ENCODE peak calls at places on chromosomes 2 and 18, in six cellular contexts. One of them, this sample, is unnamed.

GRCh38 chr2:6822394-6822793 is 43.3 kb downstream of the CMPK2 start:
- DNase-seq in left lobe of liver: no peak
- DNase-seq in sciatic nerve: no peak
- DNase-seq in activated CD4-positive, alpha-beta memory T cell treated with anti-CD3 and anti-CD28 coated beads for 36 hours: no peak
- DNase-seq in renal cortical epithelial cell: no peak
- DNase-seq in NCI-H2081: no peak
- DNase-seq in this sample: no peak

GRCh38 chr2:2324565-2325101 is 6.4 kb downstream of the MYT1L start:
- DNase-seq in left lobe of liver: no peak
- DNase-seq in sciatic nerve: no peak
- DNase-seq in activated CD4-positive, alpha-beta memory T cell treated with anti-CD3 and anti-CD28 coated beads for 36 hours: no peak
- DNase-seq in renal cortical epithelial cell: no peak
- DNase-seq in NCI-H2081: peak; percentile 47
- DNase-seq in this sample: peak; percentile 41

GRCh38 chr2:112644155-112644932 is 1.4 kb upstream of the SLC20A1 start:
- DNase-seq in left lobe of liver: peak; percentile 68
- DNase-seq in sciatic nerve: no peak
- DNase-seq in activated CD4-positive, alpha-beta memory T cell treated with anti-CD3 and anti-CD28 coated beads for 36 hours: no peak
- DNase-seq in renal cortical epithelial cell: peak; percentile 96
- DNase-seq in NCI-H2081: no peak
- DNase-seq in this sample: no peak

GRCh38 chr2:198615972-198616371 is 811.6 kb downstream of the PLCL1 start:
- DNase-seq in left lobe of liver: no peak
- DNase-seq in sciatic nerve: no peak
- DNase-seq in activated CD4-positive, alpha-beta memory T cell treated with anti-CD3 and anti-CD28 coated beads for 36 hours: no peak
- DNase-seq in renal cortical epithelial cell: peak; percentile 61
- DNase-seq in NCI-H2081: no peak
- DNase-seq in this sample: no peak

GRCh38 chr18:24497052-24497754 is 36.8 kb downstream of the HRH4 start:
- DNase-seq in left lobe of liver: no peak
- DNase-seq in sciatic nerve: no peak
- DNase-seq in activated CD4-positive, alpha-beta memory T cell treated with anti-CD3 and anti-CD28 coated beads for 36 hours: no peak
- DNase-seq in renal cortical epithelial cell: no peak
- DNase-seq in NCI-H2081: no peak
- DNase-seq in this sample: no peak

GRCh38 chr2:73852020-73852419 is 23.3 kb downstream of the STAMBP start:
- DNase-seq in left lobe of liver: no peak
- DNase-seq in sciatic nerve: no peak
- DNase-seq in activated CD4-positive, alpha-beta memory T cell treated with anti-CD3 and anti-CD28 coated beads for 36 hours: no peak
- DNase-seq in renal cortical epithelial cell: peak; percentile 52
- DNase-seq in NCI-H2081: no peak
- DNase-seq in this sample: no peak

GRCh38 chr2:14148186-14148585 is 484.3 kb upstream of the LRATD1 start:
- DNase-seq in left lobe of liver: no peak
- DNase-seq in sciatic nerve: no peak
- DNase-seq in activated CD4-positive, alpha-beta memory T cell treated with anti-CD3 and anti-CD28 coated beads for 36 hours: no peak
- DNase-seq in renal cortical epithelial cell: no peak
- DNase-seq in NCI-H2081: no peak
- DNase-seq in this sample: no peak

GRCh38 chr2:241629762-241630435 is 7.1 kb downstream of the THAP4 start:
- DNase-seq in left lobe of liver: no peak
- DNase-seq in sciatic nerve: no peak
- DNase-seq in activated CD4-positive, alpha-beta memory T cell treated with anti-CD3 and anti-CD28 coated beads for 36 hours: no peak
- DNase-seq in renal cortical epithelial cell: peak; percentile 88
- DNase-seq in NCI-H2081: no peak
- DNase-seq in this sample: no peak

This sample was measured in DMS153.